ENCODE peak calls at places on chromosome 16, in nine cellular contexts. R is adrenal gland; X is NCI-H1694 treated with DMSO at 0.1 percent for 48 hours; A is NCI-H774; I is skeletal muscle cell; S is amygdala; P is progenitor cell of endocrine pancreas; W is NCI-H1417; Q is activated T-helper 9 cell treated with anti-CD3 and anti-CD28 coated beads, Interleukin-2, amount 50 U/mL, for 16 hours. H is an unnamed sample.

GRCh38 chr16:77723108-77723514 is 797 bp downstream of the NUDT7 start:
- DNase-seq in R (peak; percentile 51), X (no peak), A (no peak), I (peak; percentile 14), S (no peak), P (no peak), W (peak; percentile 46), Q (no peak), H (no peak)

GRCh38 chr16:53159781-53160436 is 105.1 kb downstream of the CHD9 start:
- DNase-seq in R (no peak), X (peak; percentile 38), A (no peak), I (peak; percentile 25), S (no peak), P (no peak), W (peak; percentile 68), Q (no peak), H (peak; percentile 37)

GRCh38 chr16:24208710-24209109 is 47.4 kb upstream of the CACNG3 start:
- DNase-seq in R (no peak), X (no peak), A (no peak), I (no peak), S (peak; percentile 39), P (no peak), W (no peak), Q (no peak), H (peak; percentile 82)

GRCh38 chr16:8579559-8579958 is 10.8 kb downstream of the TMEM114 start:
- DNase-seq in R (no peak), X (no peak), A (no peak), I (no peak), S (no peak), P (no peak), W (no peak), Q (no peak), H (no peak)

GRCh38 chr16:14602443-14602963 is 27.6 kb downstream of the PARN start:
- DNase-seq in R (no peak), X (no peak), A (no peak), I (no peak), S (no peak), P (no peak), W (no peak), Q (no peak), H (no peak)

GRCh38 chr16:24748242-24748641 is 18.8 kb downstream of the TNRC6A start:
- DNase-seq in R (peak; percentile 73), X (no peak), A (no peak), I (peak; percentile 83), S (no peak), P (no peak), W (no peak), Q (no peak), H (no peak)

GRCh38 chr16:82701302-82702022 is 74.7 kb downstream of the CDH13 start:
- DNase-seq in R (no peak), X (no peak), A (no peak), I (no peak), S (no peak), P (no peak), W (no peak), Q (no peak), H (no peak)

GRCh38 chr16:49061315-49061714 is 220.3 kb downstream of the CBLN1 start:
- DNase-seq in R (no peak), X (no peak), A (no peak), I (no peak), S (no peak), P (no peak), W (no peak), Q (no peak), H (no peak)

GRCh38 chr16:30185683-30186421 is 2.5 kb downstream of the CORO1A start:
- DNase-seq in R (peak; percentile 35), X (no peak), A (no peak), I (no peak), S (peak; percentile 18), P (no peak), W (no peak), Q (peak; percentile 61), H (no peak)

GRCh38 chr16:53111078-53111776 is 56.4 kb downstream of the CHD9 start:
- DNase-seq in R (no peak), X (no peak), A (no peak), I (no peak), S (no peak), P (no peak), W (no peak), Q (no peak), H (no peak)

GRCh38 chr16:17607624-17608023 is 136.9 kb upstream of the XYLT1 start:
- DNase-seq in R (no peak), X (peak; percentile 40), A (no peak), I (no peak), S (no peak), P (no peak), W (peak; percentile 22), Q (no peak), H (no peak)

GRCh38 chr16:72957303-72958277 is 90.3 kb downstream of the ZFHX3 start:
- DNase-seq in R (no peak), X (no peak), A (no peak), I (no peak), S (no peak), P (no peak), W (no peak), Q (no peak), H (no peak)

GRCh38 chr16:69073181-69073669 is 32.2 kb upstream of the HAS3 start:
- DNase-seq in R (peak; percentile 34), X (no peak), A (no peak), I (peak; percentile 63), S (no peak), P (no peak), W (peak; percentile 11), Q (no peak), H (no peak)

GRCh38 chr16:86219655-86220445 is 290.5 kb upstream of the FOXF1 start:
- DNase-seq in R (no peak), X (no peak), A (no peak), I (peak; percentile 41), S (no peak), P (no peak), W (no peak), Q (no peak), H (no peak)

GRCh38 chr16:84739349-84740124 is 39.7 kb downstream of the USP10 start:
- DNase-seq in R (no peak), X (no peak), A (no peak), I (peak; percentile 79), S (no peak), P (no peak), W (no peak), Q (no peak), H (no peak)

GRCh38 chr16:84460406-84461028 is 43.9 kb downstream of the MEAK7 start:
- DNase-seq in R (no peak), X (no peak), A (no peak), I (no peak), S (no peak), P (peak; percentile 4), W (no peak), Q (no peak), H (no peak)

GRCh38 chr16:50602531-50603205 is 54.5 kb downstream of the NKD1 start:
- DNase-seq in R (no peak), X (no peak), A (no peak), I (no peak), S (no peak), P (no peak), W (no peak), Q (peak; percentile 6), H (no peak)

GRCh38 chr16:82855471-82855870 is 228.7 kb downstream of the CDH13 start:
- DNase-seq in R (no peak), X (no peak), A (no peak), I (no peak), S (no peak), P (no peak), W (no peak), Q (no peak), H (no peak)

GRCh38 chr16:71754652-71755051 is 30.2 kb upstream of the PHLPP2 start:
- DNase-seq in R (no peak), X (no peak), A (no peak), I (no peak), S (no peak), P (no peak), W (no peak), Q (no peak), H (no peak)

GRCh38 chr16:1825864-1826690 is 548 bp downstream of the HAGH start:
- DNase-seq in R (peak; percentile 62), X (no peak), A (peak; percentile 34), I (peak; percentile 7), S (no peak), P (peak; percentile 48), W (peak; percentile 76), Q (peak; percentile 59), H (no peak)

GRCh38 chr16:50335198-50335958 is 33.4 kb downstream of the BRD7 start:
- DNase-seq in R (no peak), X (no peak), A (no peak), I (no peak), S (no peak), P (no peak), W (no peak), Q (peak; percentile 21), H (no peak)

GRCh38 chr16:50553731-50554360 is 5.7 kb downstream of the NKD1 start:
- DNase-seq in R (no peak), X (no peak), A (no peak), I (no peak), S (no peak), P (no peak), W (no peak), Q (no peak), H (no peak)

GRCh38 chr16:72172105-72173034 is at the start of gene PMFBP1:
- DNase-seq in R (peak; percentile 57), X (peak; percentile 24), A (no peak), I (peak; percentile 64), S (no peak), P (no peak), W (peak; percentile 18), Q (no peak), H (no peak)

GRCh38 chr16:63461248-63461841 is 1425.1 kb upstream of the CDH8 start:
- DNase-seq in R (peak; percentile 30), X (peak; percentile 38), A (peak; percentile 22), I (peak; percentile 0), S (no peak), P (peak; percentile 12), W (peak; percentile 44), Q (no peak), H (peak; percentile 59)

GRCh38 chr16:50802000-50802399 is 60.1 kb downstream of the CYLD start:
- DNase-seq in R (no peak), X (no peak), A (no peak), I (peak; percentile 25), S (no peak), P (no peak), W (no peak), Q (no peak), H (no peak)

GRCh38 chr16:85323230-85323960 is 211.1 kb upstream of the CIBAR2 start:
- DNase-seq in R (peak; percentile 51), X (no peak), A (no peak), I (no peak), S (no peak), P (no peak), W (no peak), Q (no peak), H (no peak)

GRCh38 chr16:10583269-10583668 is 2.9 kb upstream of the EMP2 start:
- DNase-seq in R (no peak), X (no peak), A (no peak), I (no peak), S (no peak), P (no peak), W (no peak), Q (no peak), H (no peak)